ENCODE peak calls at places on chromosomes 11 and 22, in four cellular contexts. W is uterus, D is lung, M is MM.1S. Z is an unnamed sample.

GRCh38 chr11:119916568-119916967 is 187.6 kb upstream of the NECTIN1 start:
- DNase-seq in W (no peak), D (no peak), M (no peak), Z (no peak)

GRCh38 chr11:16338397-16338796 is 17.9 kb downstream of the SOX6 start:
- DNase-seq in W (no peak), D (no peak), M (no peak), Z (no peak)

GRCh38 chr11:59756496-59756840 is 1.3 kb downstream of the STX3 start:
- DNase-seq in W (no peak), D (no peak), M (no peak), Z (peak; percentile 41)

GRCh38 chr11:114395776-114396175 is 4.5 kb downstream of the C11orf71 start:
- DNase-seq in W (no peak), D (no peak), M (peak; percentile 31), Z (peak; percentile 58)

GRCh38 chr22:25153961-25154685 is 45.5 kb upstream of the CRYBB3 start:
- DNase-seq in W (no peak), D (peak; percentile 84), M (no peak), Z (peak; percentile 87)

GRCh38 chr11:16610738-16611388 is 127.6 kb upstream of the C11orf58 start:
- DNase-seq in W (no peak), D (no peak), M (no peak), Z (no peak)

GRCh38 chr22:35981900-35982299 is 46.7 kb downstream of the RBFOX2 start:
- DNase-seq in W (no peak), D (no peak), M (no peak), Z (no peak)

GRCh38 chr11:10378362-10378761 is 73.5 kb downstream of the ADM start:
- DNase-seq in W (no peak), D (no peak), M (no peak), Z (no peak)

GRCh38 chr22:17997456-17997855 is 26.9 kb downstream of the MICAL3 start:
- DNase-seq in W (no peak), D (no peak), M (no peak), Z (no peak)

GRCh38 chr11:116895053-116895757 is 57.8 kb upstream of the APOA1 start:
- DNase-seq in W (no peak), D (no peak), M (no peak), Z (no peak)

GRCh38 chr11:117488996-117489952 is 161.6 kb downstream of the CEP164 start:
- DNase-seq in W (no peak), D (no peak), M (no peak), Z (no peak)

GRCh38 chr22:22783505-22783904 is 104.1 kb upstream of the IGLL5 start:
- DNase-seq in W (no peak), D (no peak), M (no peak), Z (no peak)

GRCh38 chr11:70090989-70091388 is 12.9 kb downstream of the ANO1 start:
- DNase-seq in W (no peak), D (no peak), M (no peak), Z (no peak)

GRCh38 chr11:8070417-8071101 is 10.5 kb upstream of the TUB start:
- DNase-seq in W (no peak), D (no peak), M (no peak), Z (no peak)

GRCh38 chr11:69101100-69101791 is 52.5 kb downstream of the TPCN2 start:
- DNase-seq in W (peak; percentile 69), D (peak; percentile 83), M (peak; percentile 61), Z (peak; percentile 36)

GRCh38 chr11:61111786-61112517 is 9.7 kb downstream of the CD5 start:
- DNase-seq in W (no peak), D (no peak), M (no peak), Z (no peak)

GRCh38 chr11:69400769-69401590 is 80.5 kb upstream of the LINC01488 start:
- DNase-seq in W (no peak), D (no peak), M (no peak), Z (no peak)

GRCh38 chr11:118241191-118242098 is 10.7 kb downstream of the MPZL3 start:
- DNase-seq in W (no peak), D (peak; percentile 57), M (no peak), Z (peak; percentile 87)

GRCh38 chr11:21988477-21988876 is 204.4 kb upstream of the ANO5 start:
- DNase-seq in W (no peak), D (no peak), M (peak; percentile 21), Z (no peak)

GRCh38 chr11:45894555-45895247 is 9.2 kb downstream of the MAPK8IP1 start:
- DNase-seq in W (no peak), D (no peak), M (no peak), Z (no peak)

GRCh38 chr22:49564666-49565515 is 262.8 kb downstream of the BRD1 start:
- DNase-seq in W (peak; percentile 1), D (no peak), M (no peak), Z (no peak)

GRCh38 chr11:288328-289144 is at the start of gene PGGHG:
- DNase-seq in W (peak; percentile 25), D (peak; percentile 72), M (peak; percentile 49), Z (no peak)

GRCh38 chr11:76640540-76640939 is 30.0 kb downstream of the LRRC32 start:
- DNase-seq in W (no peak), D (no peak), M (no peak), Z (no peak)

DNA sequence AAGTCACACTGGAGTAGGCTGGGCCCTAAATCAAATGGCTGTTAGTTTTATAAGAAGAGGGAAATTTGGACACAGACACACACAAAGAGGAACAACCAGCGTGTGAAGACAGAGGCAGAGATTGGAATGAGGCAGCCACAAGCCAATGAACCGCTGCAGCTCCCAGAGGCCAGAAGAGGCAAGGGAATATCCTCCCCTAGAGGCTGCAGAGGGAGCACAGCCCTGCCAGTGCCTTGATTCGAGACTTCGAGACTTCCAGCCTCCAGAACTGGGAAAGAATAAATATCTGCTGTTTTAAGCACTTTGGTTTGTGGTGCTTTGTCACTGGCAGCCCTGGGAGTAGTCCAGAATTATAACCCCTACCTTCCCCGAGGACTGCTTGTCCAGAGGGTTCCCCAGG is 484.4 kb downstream of the MN1 start:
- DNase-seq in W (no peak), D (no peak), M (no peak), Z (no peak)
- TF ChIP-seq CTCF in W (no peak), D (no peak), M (no peak), Z (peak; percentile 44)

GRCh38 chr11:11621881-11622706 is at the start of gene GALNT18:
- DNase-seq in W (peak; percentile 92), D (peak; percentile 90), M (peak; percentile 94), Z (peak; percentile 89)

GRCh38 chr11:11624926-11625325 is 3.1 kb upstream of the GALNT18 start:
- DNase-seq in W (no peak), D (no peak), M (no peak), Z (no peak)

GRCh38 chr11:11626128-11626527 is 4.3 kb upstream of the GALNT18 start:
- DNase-seq in W (no peak), D (no peak), M (no peak), Z (peak; percentile 66)

GRCh38 chr11:11622772-11623531 is 1.1 kb upstream of the GALNT18 start:
- DNase-seq in W (no peak), D (no peak), M (no peak), Z (no peak)

DNA sequence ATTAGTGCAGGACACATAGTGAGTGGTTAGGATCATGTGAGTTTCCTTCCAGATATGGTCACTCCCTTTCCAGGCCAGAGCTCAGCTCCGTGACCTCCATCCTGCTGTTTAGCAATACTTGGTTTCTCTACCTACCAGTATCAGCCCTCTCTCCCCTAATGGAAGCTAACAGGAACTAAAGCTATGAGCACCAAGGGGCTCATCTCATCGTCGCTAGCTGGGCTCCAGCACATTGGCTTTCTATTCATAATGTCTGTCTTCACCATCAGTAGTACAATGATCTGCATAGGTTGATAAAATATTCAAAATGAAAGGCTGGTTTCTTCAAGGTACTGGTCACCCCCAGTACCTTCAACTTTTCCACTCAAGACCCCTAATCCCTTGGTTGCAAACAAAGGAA is 2.4 kb upstream of the GALNT18 start:
- DNase-seq in W (no peak), D (no peak), M (no peak), Z (no peak)
- H3K4me1 ChIP-seq in W (no peaks in the 10 kb centered on the region), D (no peaks in the 10 kb centered on the region), M (no peaks in the 10 kb centered on the region), Z (peaks cover 8% of the 10 kb centered on the region)

DNA sequence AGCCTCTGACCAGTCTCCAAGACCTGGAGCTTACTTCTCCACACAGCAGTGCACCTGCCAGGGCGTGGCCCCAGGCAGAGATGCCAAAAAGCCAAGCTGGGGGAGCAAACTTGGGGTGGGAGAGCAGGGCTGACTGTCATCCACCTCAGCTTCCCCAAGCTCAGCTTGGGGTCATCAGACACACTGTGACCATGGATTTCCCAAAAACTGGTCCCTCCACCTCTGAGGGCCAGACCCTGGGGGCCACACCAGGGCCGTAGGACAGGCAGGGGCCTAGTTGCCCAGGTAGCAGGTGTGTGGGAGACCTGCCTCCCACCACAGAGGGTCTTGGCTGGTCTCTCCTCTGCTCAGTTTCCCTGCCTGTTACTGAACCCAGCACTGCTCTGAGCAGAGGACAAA is 30.6 kb downstream of the ARVCF start:
- DNase-seq in W (no peak), D (no peak), M (no peak), Z (no peak)
- H3K27ac ChIP-seq in W (peak overlapping the region; percentile 67), D (no peak overlapping the region), M (no peak overlapping the region), Z (no peak overlapping the region)

GRCh38 chr22:39530692-39531331 is 1.7 kb downstream of the RPS19BP1 start:
- DNase-seq in W (no peak), D (no peak), M (peak; percentile 60), Z (no peak)
- TF ChIP-seq CTCF in W (no peak), D (no peak), M (peak; percentile 34), Z (peak; percentile 45)

Z was measured in foreskin keratinocyte.